ENCODE peak calls at places on chromosomes 5 and 9, in six cellular contexts. D, Z, E, V, J and C are unnamed samples.

GRCh38 chr5:107542831-107543231 is 127.9 kb downstream of the EFNA5 start:
- DNase-seq in D (peak), Z (no peak), E (no peak), V (no peak), J (no peak), C (no peak)

GRCh38 chr9:13513262-13513661 is 233.8 kb upstream of the MPDZ start:
- DNase-seq in D (peak), Z (no peak), E (no peak), V (no peak), J (no peak), C (no peak)

GRCh38 chr5:14035859-14036440 is 91.5 kb upstream of the DNAH5 start:
- DNase-seq in D (peak), Z (no peak), E (peak), V (peak), J (no peak), C (no peak)

GRCh38 chr5:181243020-181243520 is 636 bp downstream of the RACK1 start:
- DNase-seq in D (peak), Z (no peak), E (peak), V (no peak), J (no peak), C (no peak)

GRCh38 chr9:127555830-127556820 is 56.0 kb upstream of the STXBP1 start:
- DNase-seq in D (peak), Z (no peak), E (no peak), V (peak), J (peak), C (peak)

GRCh38 chr5:133408322-133408721 is 204.0 kb downstream of the FSTL4 start:
- DNase-seq in D (no peak), Z (no peak), E (no peak), V (no peak), J (no peak), C (no peak)

GRCh38 chr5:120236360-120236759 is 227.7 kb upstream of the PRR16 start:
- DNase-seq in D (no peak), Z (no peak), E (no peak), V (no peak), J (no peak), C (no peak)

GRCh38 chr5:111386832-111387162 is 125.5 kb downstream of the STARD4 start:
- DNase-seq in D (no peak), Z (no peak), E (no peak), V (no peak), J (no peak), C (no peak)

GRCh38 chr5:154542581-154542980 is 64.6 kb upstream of the HAND1 start:
- DNase-seq in D (no peak), Z (no peak), E (no peak), V (no peak), J (no peak), C (no peak)

GRCh38 chr9:130208600-130209347 is 36.6 kb downstream of the NCS1 start:
- DNase-seq in D (no peak), Z (no peak), E (no peak), V (no peak), J (no peak), C (no peak)

GRCh38 chr9:108834959-108835696 is 20.7 kb downstream of the ACTL7B start:
- DNase-seq in D (no peak), Z (no peak), E (no peak), V (no peak), J (no peak), C (no peak)

GRCh38 chr5:149002053-149002452 is 60.8 kb downstream of the SH3TC2 start:
- DNase-seq in D (peak), Z (no peak), E (no peak), V (peak), J (no peak), C (no peak)

GRCh38 chr5:35233601-35234000 is 3.3 kb upstream of the PRLR start:
- DNase-seq in D (no peak), Z (no peak), E (no peak), V (no peak), J (no peak), C (no peak)

GRCh38 chr5:126449751-126450271 is 26.6 kb downstream of the GRAMD2B start:
- DNase-seq in D (no peak), Z (no peak), E (peak), V (no peak), J (no peak), C (peak)

GRCh38 chr5:51433052-51433710 is 49.9 kb downstream of the ISL1 start:
- DNase-seq in D (no peak), Z (no peak), E (no peak), V (no peak), J (no peak), C (no peak)

GRCh38 chr5:106094128-106094726 is 1576.5 kb downstream of the EFNA5 start:
- DNase-seq in D (peak), Z (no peak), E (peak), V (no peak), J (no peak), C (no peak)